ENCODE peak calls at places on chromosomes 2 and 18, in eight cellular contexts. One of them, this sample, is unnamed.
A peak's percentile ranks its signal among the peaks of the same experiment; 100 is the strongest.

GRCh38 chr2:8242734-8243133 is 439.1 kb upstream of the ID2 start:
- DNase-seq in Calu3: no peak
- DNase-seq in sigmoid colon: no peak
- DNase-seq in AG08395: no peak
- DNase-seq in midbrain: no peak
- DNase-seq in NCI-H524: no peak
- DNase-seq in caudate nucleus: no peak
- DNase-seq in left colon: no peak
- DNase-seq in this sample: no peak

GRCh38 chr18:52950153-52950552 is 610.2 kb downstream of the DCC start:
- DNase-seq in Calu3: no peak
- DNase-seq in sigmoid colon: no peak
- DNase-seq in AG08395: no peak
- DNase-seq in midbrain: no peak
- DNase-seq in NCI-H524: no peak
- DNase-seq in caudate nucleus: no peak
- DNase-seq in left colon: no peak
- DNase-seq in this sample: no peak

GRCh38 chr2:88880441-88880953 is 189.0 kb downstream of the RPIA start:
- DNase-seq in Calu3: peak; percentile 61
- DNase-seq in sigmoid colon: no peak
- DNase-seq in AG08395: peak; percentile 69
- DNase-seq in midbrain: peak; percentile 57
- DNase-seq in NCI-H524: peak; percentile 24
- DNase-seq in caudate nucleus: no peak
- DNase-seq in left colon: peak; percentile 26
- DNase-seq in this sample: no peak

GRCh38 chr18:24075731-24076130 is 61.2 kb downstream of the TTC39C start:
- DNase-seq in Calu3: no peak
- DNase-seq in sigmoid colon: no peak
- DNase-seq in AG08395: no peak
- DNase-seq in midbrain: no peak
- DNase-seq in NCI-H524: no peak
- DNase-seq in caudate nucleus: no peak
- DNase-seq in left colon: no peak
- DNase-seq in this sample: no peak

GRCh38 chr2:231222318-231223000 is 24.0 kb downstream of the ARMC9 start:
- DNase-seq in Calu3: no peak
- DNase-seq in sigmoid colon: peak; percentile 65
- DNase-seq in AG08395: peak; percentile 64
- DNase-seq in midbrain: no peak
- DNase-seq in NCI-H524: no peak
- DNase-seq in caudate nucleus: no peak
- DNase-seq in left colon: no peak
- DNase-seq in this sample: no peak

GRCh38 chr2:236155406-236155805 is 12.8 kb downstream of the GBX2 start:
- DNase-seq in Calu3: no peak
- DNase-seq in sigmoid colon: peak; percentile 11
- DNase-seq in AG08395: no peak
- DNase-seq in midbrain: no peak
- DNase-seq in NCI-H524: no peak
- DNase-seq in caudate nucleus: no peak
- DNase-seq in left colon: no peak
- DNase-seq in this sample: peak; percentile 21

GRCh38 chr2:145332210-145332609 is 812.3 kb upstream of the ZEB2 start:
- DNase-seq in Calu3: no peak
- DNase-seq in sigmoid colon: no peak
- DNase-seq in AG08395: no peak
- DNase-seq in midbrain: no peak
- DNase-seq in NCI-H524: no peak
- DNase-seq in caudate nucleus: no peak
- DNase-seq in left colon: no peak
- DNase-seq in this sample: no peak

GRCh38 chr2:127829845-127830246 is 18.9 kb upstream of the WDR33 start:
- DNase-seq in Calu3: no peak
- DNase-seq in sigmoid colon: no peak
- DNase-seq in AG08395: no peak
- DNase-seq in midbrain: no peak
- DNase-seq in NCI-H524: no peak
- DNase-seq in caudate nucleus: no peak
- DNase-seq in left colon: peak; percentile 34
- DNase-seq in this sample: peak; percentile 86

GRCh38 chr2:240442891-240443715 is 7.6 kb downstream of the GPC1 start:
- DNase-seq in Calu3: no peak
- DNase-seq in sigmoid colon: no peak
- DNase-seq in AG08395: no peak
- DNase-seq in midbrain: no peak
- DNase-seq in NCI-H524: no peak
- DNase-seq in caudate nucleus: no peak
- DNase-seq in left colon: no peak
- DNase-seq in this sample: no peak

GRCh38 chr2:191109888-191110287 is 40.9 kb downstream of the STAT4 start:
- DNase-seq in Calu3: no peak
- DNase-seq in sigmoid colon: no peak
- DNase-seq in AG08395: no peak
- DNase-seq in midbrain: no peak
- DNase-seq in NCI-H524: no peak
- DNase-seq in caudate nucleus: no peak
- DNase-seq in left colon: no peak
- DNase-seq in this sample: no peak

GRCh38 chr18:59919026-59919425 is 19.2 kb downstream of the PMAIP1 start:
- DNase-seq in Calu3: no peak
- DNase-seq in sigmoid colon: no peak
- DNase-seq in AG08395: no peak
- DNase-seq in midbrain: no peak
- DNase-seq in NCI-H524: no peak
- DNase-seq in caudate nucleus: no peak
- DNase-seq in left colon: no peak
- DNase-seq in this sample: no peak

GRCh38 chr2:116980354-116980753 is 834.1 kb upstream of the DDX18 start:
- DNase-seq in Calu3: no peak
- DNase-seq in sigmoid colon: no peak
- DNase-seq in AG08395: no peak
- DNase-seq in midbrain: no peak
- DNase-seq in NCI-H524: no peak
- DNase-seq in caudate nucleus: no peak
- DNase-seq in left colon: no peak
- DNase-seq in this sample: no peak

GRCh38 chr2:208489687-208490086 is 83.1 kb downstream of the PTH2R start:
- DNase-seq in Calu3: no peak
- DNase-seq in sigmoid colon: no peak
- DNase-seq in AG08395: no peak
- DNase-seq in midbrain: no peak
- DNase-seq in NCI-H524: no peak
- DNase-seq in caudate nucleus: no peak
- DNase-seq in left colon: no peak
- DNase-seq in this sample: no peak

GRCh38 chr2:108492364-108492763 is 41.9 kb upstream of the LIMS1 start:
- DNase-seq in Calu3: no peak
- DNase-seq in sigmoid colon: no peak
- DNase-seq in AG08395: peak; percentile 44
- DNase-seq in midbrain: no peak
- DNase-seq in NCI-H524: no peak
- DNase-seq in caudate nucleus: no peak
- DNase-seq in left colon: no peak
- DNase-seq in this sample: no peak

GRCh38 chr2:238657132-238658053 is 190.5 kb upstream of the TWIST2 start:
- DNase-seq in Calu3: no peak
- DNase-seq in sigmoid colon: no peak
- DNase-seq in AG08395: peak; percentile 70
- DNase-seq in midbrain: no peak
- DNase-seq in NCI-H524: no peak
- DNase-seq in caudate nucleus: no peak
- DNase-seq in left colon: no peak
- DNase-seq in this sample: no peak

GRCh38 chr2:112110966-112111365 is 27.2 kb upstream of the FBLN7 start:
- DNase-seq in Calu3: no peak
- DNase-seq in sigmoid colon: no peak
- DNase-seq in AG08395: no peak
- DNase-seq in midbrain: no peak
- DNase-seq in NCI-H524: no peak
- DNase-seq in caudate nucleus: no peak
- DNase-seq in left colon: no peak
- DNase-seq in this sample: no peak

GRCh38 chr18:36828157-36828629 is 609 bp downstream of the TPGS2 start:
- DNase-seq in Calu3: peak; percentile 42
- DNase-seq in sigmoid colon: peak; percentile 63
- DNase-seq in AG08395: peak; percentile 31
- DNase-seq in midbrain: no peak
- DNase-seq in NCI-H524: peak; percentile 61
- DNase-seq in caudate nucleus: no peak
- DNase-seq in left colon: no peak
- DNase-seq in this sample: no peak

GRCh38 chr18:56245856-56246575 is 392.4 kb downstream of the TXNL1 start:
- DNase-seq in Calu3: no peak
- DNase-seq in sigmoid colon: no peak
- DNase-seq in AG08395: peak; percentile 59
- DNase-seq in midbrain: no peak
- DNase-seq in NCI-H524: no peak
- DNase-seq in caudate nucleus: no peak
- DNase-seq in left colon: no peak
- DNase-seq in this sample: no peak

GRCh38 chr18:62863629-62864028 is 148.3 kb downstream of the PHLPP1 start:
- DNase-seq in Calu3: no peak
- DNase-seq in sigmoid colon: no peak
- DNase-seq in AG08395: no peak
- DNase-seq in midbrain: no peak
- DNase-seq in NCI-H524: no peak
- DNase-seq in caudate nucleus: no peak
- DNase-seq in left colon: no peak
- DNase-seq in this sample: no peak

GRCh38 chr2:10331033-10331701 is 28.5 kb downstream of the HPCAL1 start:
- DNase-seq in Calu3: peak; percentile 81
- DNase-seq in sigmoid colon: no peak
- DNase-seq in AG08395: no peak
- DNase-seq in midbrain: no peak
- DNase-seq in NCI-H524: peak; percentile 83
- DNase-seq in caudate nucleus: no peak
- DNase-seq in left colon: peak; percentile 79
- DNase-seq in this sample: peak; percentile 94

GRCh38 chr18:43875496-43875895 is 598.2 kb upstream of the SYT4 start:
- DNase-seq in Calu3: no peak
- DNase-seq in sigmoid colon: no peak
- DNase-seq in AG08395: no peak
- DNase-seq in midbrain: no peak
- DNase-seq in NCI-H524: no peak
- DNase-seq in caudate nucleus: no peak
- DNase-seq in left colon: no peak
- DNase-seq in this sample: no peak

GRCh38 chr2:96119981-96120720 is 3.8 kb upstream of the ADRA2B start:
- DNase-seq in Calu3: no peak
- DNase-seq in sigmoid colon: no peak
- DNase-seq in AG08395: no peak
- DNase-seq in midbrain: no peak
- DNase-seq in NCI-H524: no peak
- DNase-seq in caudate nucleus: no peak
- DNase-seq in left colon: no peak
- DNase-seq in this sample: peak; percentile 38

GRCh38 chr2:231786177-231786916 is at the start of gene COPS7B:
- DNase-seq in Calu3: peak; percentile 86
- DNase-seq in sigmoid colon: peak; percentile 86
- DNase-seq in AG08395: peak; percentile 74
- DNase-seq in midbrain: peak; percentile 74
- DNase-seq in NCI-H524: peak; percentile 66
- DNase-seq in caudate nucleus: peak; percentile 58
- DNase-seq in left colon: peak; percentile 85
- DNase-seq in this sample: peak; percentile 97

GRCh38 chr2:12321017-12321641 is 395.6 kb upstream of the TRIB2 start:
- DNase-seq in Calu3: no peak
- DNase-seq in sigmoid colon: peak; percentile 81
- DNase-seq in AG08395: peak; percentile 88
- DNase-seq in midbrain: no peak
- DNase-seq in NCI-H524: no peak
- DNase-seq in caudate nucleus: no peak
- DNase-seq in left colon: no peak
- DNase-seq in this sample: no peak

GRCh38 chr2:176685908-176686307 is 416.7 kb downstream of the MTX2 start:
- DNase-seq in Calu3: no peak
- DNase-seq in sigmoid colon: no peak
- DNase-seq in AG08395: no peak
- DNase-seq in midbrain: no peak
- DNase-seq in NCI-H524: no peak
- DNase-seq in caudate nucleus: no peak
- DNase-seq in left colon: no peak
- DNase-seq in this sample: no peak

GRCh38 chr2:110727923-110728322 is 4.5 kb upstream of the ACOXL start:
- DNase-seq in Calu3: no peak
- DNase-seq in sigmoid colon: no peak
- DNase-seq in AG08395: no peak
- DNase-seq in midbrain: no peak
- DNase-seq in NCI-H524: no peak
- DNase-seq in caudate nucleus: no peak
- DNase-seq in left colon: no peak
- DNase-seq in this sample: no peak

GRCh38 chr2:202717598-202718310 is 83.0 kb downstream of the FAM117B start:
- DNase-seq in Calu3: no peak
- DNase-seq in sigmoid colon: no peak
- DNase-seq in AG08395: no peak
- DNase-seq in midbrain: no peak
- DNase-seq in NCI-H524: no peak
- DNase-seq in caudate nucleus: no peak
- DNase-seq in left colon: no peak
- DNase-seq in this sample: no peak

GRCh38 chr2:192197387-192197786 is 2.7 kb upstream of the TMEFF2 start:
- DNase-seq in Calu3: no peak
- DNase-seq in sigmoid colon: no peak
- DNase-seq in AG08395: no peak
- DNase-seq in midbrain: peak; percentile 75
- DNase-seq in NCI-H524: no peak
- DNase-seq in caudate nucleus: no peak
- DNase-seq in left colon: no peak
- DNase-seq in this sample: no peak

GRCh38 chr18:47418746-47419145 is 167.3 kb upstream of the SKOR2 start:
- DNase-seq in Calu3: no peak
- DNase-seq in sigmoid colon: no peak
- DNase-seq in AG08395: peak; percentile 20
- DNase-seq in midbrain: no peak
- DNase-seq in NCI-H524: no peak
- DNase-seq in caudate nucleus: no peak
- DNase-seq in left colon: no peak
- DNase-seq in this sample: no peak

GRCh38 chr2:191601060-191601459 is 76.9 kb upstream of the NABP1 start:
- DNase-seq in Calu3: no peak
- DNase-seq in sigmoid colon: no peak
- DNase-seq in AG08395: no peak
- DNase-seq in midbrain: no peak
- DNase-seq in NCI-H524: no peak
- DNase-seq in caudate nucleus: no peak
- DNase-seq in left colon: no peak
- DNase-seq in this sample: no peak

GRCh38 chr18:4412286-4412685 is 42.8 kb downstream of the DLGAP1 start:
- DNase-seq in Calu3: no peak
- DNase-seq in sigmoid colon: no peak
- DNase-seq in AG08395: no peak
- DNase-seq in midbrain: no peak
- DNase-seq in NCI-H524: peak; percentile 5
- DNase-seq in caudate nucleus: no peak
- DNase-seq in left colon: no peak
- DNase-seq in this sample: no peak

GRCh38 chr2:215137741-215138340 is 585 bp downstream of the ABCA12 start:
- DNase-seq in Calu3: no peak
- DNase-seq in sigmoid colon: no peak
- DNase-seq in AG08395: peak; percentile 38
- DNase-seq in midbrain: no peak
- DNase-seq in NCI-H524: no peak
- DNase-seq in caudate nucleus: no peak
- DNase-seq in left colon: no peak
- DNase-seq in this sample: no peak

GRCh38 chr18:79680100-79680879 is 687 bp downstream of the CTDP1 start:
- DNase-seq in Calu3: peak; percentile 20
- DNase-seq in sigmoid colon: no peak
- DNase-seq in AG08395: peak; percentile 65
- DNase-seq in midbrain: no peak
- DNase-seq in NCI-H524: no peak
- DNase-seq in caudate nucleus: no peak
- DNase-seq in left colon: peak; percentile 63
- DNase-seq in this sample: peak; percentile 93

GRCh38 chr2:23826771-23827170 is 100.2 kb downstream of the ATAD2B start:
- DNase-seq in Calu3: no peak
- DNase-seq in sigmoid colon: no peak
- DNase-seq in AG08395: no peak
- DNase-seq in midbrain: no peak
- DNase-seq in NCI-H524: no peak
- DNase-seq in caudate nucleus: no peak
- DNase-seq in left colon: no peak
- DNase-seq in this sample: no peak